ENCODE peak calls at places on chromosomes 5 and 9, in ten cellular contexts. R, P, Y, B, I, G, S, A, F and L are unnamed samples.

GRCh38 chr9:98323051-98323830 is 67.8 kb upstream of the TBC1D2 start:
- DNase-seq in R (no peak), P (no peak), Y (peak), B (no peak), I (no peak), G (no peak), S (no peak), A (no peak), F (no peak), L (no peak)

GRCh38 chr5:36606052-36606436 is 362 bp upstream of the SLC1A3 start:
- DNase-seq in R (no peak), P (no peak), Y (no peak), B (no peak), I (no peak), G (no peak), S (no peak), A (no peak), F (no peak), L (no peak)

GRCh38 chr5:73861313-73861978 is 235.4 kb downstream of the ARHGEF28 start:
- DNase-seq in R (no peak), P (peak), Y (no peak), B (no peak), I (no peak), G (no peak), S (no peak), A (no peak), F (peak), L (no peak)

GRCh38 chr5:100780376-100780870 is 122.7 kb downstream of the ST8SIA4 start:
- DNase-seq in R (no peak), P (peak), Y (no peak), B (no peak), I (no peak), G (no peak), S (no peak), A (no peak), F (no peak), L (no peak)

GRCh38 chr9:91924090-91924489 is 25.9 kb downstream of the ROR2 start:
- DNase-seq in R (no peak), P (no peak), Y (peak), B (no peak), I (no peak), G (no peak), S (no peak), A (no peak), F (no peak), L (no peak)

GRCh38 chr5:41218929-41219328 is 5.6 kb upstream of the C6 start:
- DNase-seq in R (no peak), P (no peak), Y (no peak), B (no peak), I (no peak), G (no peak), S (no peak), A (no peak), F (no peak), L (no peak)

GRCh38 chr9:4615251-4615650 is 46.8 kb upstream of the PLPP6 start:
- DNase-seq in R (no peak), P (no peak), Y (no peak), B (no peak), I (no peak), G (no peak), S (no peak), A (no peak), F (no peak), L (no peak)

GRCh38 chr5:177209610-177210009 is 76.0 kb downstream of the NSD1 start:
- DNase-seq in R (no peak), P (no peak), Y (no peak), B (no peak), I (no peak), G (no peak), S (no peak), A (no peak), F (no peak), L (no peak)

GRCh38 chr9:2101524-2101923 is 86.4 kb downstream of the SMARCA2 start:
- DNase-seq in R (no peak), P (no peak), Y (no peak), B (no peak), I (no peak), G (no peak), S (no peak), A (no peak), F (no peak), L (no peak)

GRCh38 chr9:13388157-13388556 is 108.7 kb upstream of the MPDZ start:
- DNase-seq in R (no peak), P (no peak), Y (no peak), B (no peak), I (no peak), G (no peak), S (no peak), A (no peak), F (no peak), L (no peak)

GRCh38 chr5:67181648-67182218 is 14.9 kb downstream of the CD180 start:
- DNase-seq in R (no peak), P (peak), Y (no peak), B (no peak), I (peak), G (no peak), S (no peak), A (no peak), F (no peak), L (no peak)

GRCh38 chr9:72871685-72872084 is 81.2 kb downstream of the ALDH1A1 start:
- DNase-seq in R (no peak), P (peak), Y (no peak), B (no peak), I (peak), G (no peak), S (no peak), A (no peak), F (peak), L (no peak)

GRCh38 chr5:143898914-143899591 is 87.1 kb downstream of the HMHB1 start:
- DNase-seq in R (no peak), P (no peak), Y (no peak), B (no peak), I (no peak), G (no peak), S (no peak), A (no peak), F (no peak), L (no peak)

GRCh38 chr5:170651902-170652301 is 131.6 kb upstream of the GABRP start:
- DNase-seq in R (no peak), P (no peak), Y (no peak), B (no peak), I (no peak), G (no peak), S (no peak), A (no peak), F (no peak), L (no peak)

GRCh38 chr5:43804723-43805122 is 201.7 kb downstream of the NNT start:
- DNase-seq in R (no peak), P (no peak), Y (no peak), B (no peak), I (no peak), G (no peak), S (no peak), A (no peak), F (no peak), L (no peak)

GRCh38 chr5:176629317-176629852 is 949 bp downstream of the SNCB start:
- DNase-seq in R (no peak), P (no peak), Y (no peak), B (no peak), I (no peak), G (no peak), S (no peak), A (no peak), F (no peak), L (no peak)

GRCh38 chr9:14616188-14616982 is 76.8 kb downstream of the ZDHHC21 start:
- DNase-seq in R (no peak), P (peak), Y (no peak), B (no peak), I (peak), G (no peak), S (no peak), A (no peak), F (peak), L (no peak)

GRCh38 chr9:105716146-105716545 is 21.8 kb downstream of the TMEM38B start:
- DNase-seq in R (no peak), P (no peak), Y (no peak), B (no peak), I (no peak), G (no peak), S (no peak), A (no peak), F (no peak), L (no peak)

DNA sequence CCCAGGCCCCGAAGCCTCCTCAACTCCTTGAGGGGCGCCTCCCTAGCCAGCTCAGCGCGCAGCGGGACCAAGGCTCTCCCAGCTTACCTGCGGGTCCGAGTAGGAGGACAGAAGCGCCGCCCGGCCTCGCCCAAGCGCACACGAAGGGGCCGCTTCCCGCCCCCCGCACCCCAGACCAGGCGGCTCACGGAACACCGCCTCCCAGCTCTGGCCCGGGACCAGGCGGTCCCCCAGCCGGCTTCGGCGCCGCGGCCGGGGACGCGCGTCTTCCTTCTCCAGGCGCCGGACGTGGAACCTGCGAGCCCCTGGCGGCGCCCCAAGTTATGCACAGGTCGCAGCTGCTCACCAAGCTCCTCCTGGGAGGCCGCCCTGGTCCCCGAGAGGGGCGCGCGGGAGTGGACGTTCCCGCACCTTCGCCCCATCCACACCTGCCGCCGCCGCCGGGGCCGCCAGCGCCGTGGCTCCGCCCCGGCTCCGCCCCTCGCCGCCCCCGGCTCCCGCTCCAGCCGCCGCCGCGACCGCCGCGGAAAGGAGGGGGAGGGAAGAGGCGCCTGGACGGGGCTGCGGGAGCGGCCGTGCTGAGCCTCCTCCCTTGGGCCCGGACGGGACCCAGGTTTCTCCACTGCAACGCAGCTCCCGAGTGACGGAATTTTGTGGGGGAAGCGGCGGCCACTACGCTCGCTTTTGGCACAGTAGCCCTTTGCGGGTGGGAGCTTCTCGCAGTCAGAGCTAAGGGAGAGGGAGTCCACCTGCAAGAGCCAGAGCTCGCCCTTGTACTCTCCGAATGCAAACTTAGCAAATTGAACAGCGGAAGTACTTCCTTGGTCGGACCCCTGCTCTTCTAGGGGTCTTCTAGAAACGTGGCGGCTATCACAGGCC is 77.5 kb upstream of the IFNE start:
- DNase-seq in R (peak), P (no peak), Y (no peak), B (peak), I (no peak), G (peak), S (no peak), A (peak), F (no peak), L (peak)
- H3K4me3 ChIP-seq in R (peak), P (no peak), Y (peak), B (peak), I (no peak), G (peak), S (peak), A (peak), F (no peak), L (peak)

DNA sequence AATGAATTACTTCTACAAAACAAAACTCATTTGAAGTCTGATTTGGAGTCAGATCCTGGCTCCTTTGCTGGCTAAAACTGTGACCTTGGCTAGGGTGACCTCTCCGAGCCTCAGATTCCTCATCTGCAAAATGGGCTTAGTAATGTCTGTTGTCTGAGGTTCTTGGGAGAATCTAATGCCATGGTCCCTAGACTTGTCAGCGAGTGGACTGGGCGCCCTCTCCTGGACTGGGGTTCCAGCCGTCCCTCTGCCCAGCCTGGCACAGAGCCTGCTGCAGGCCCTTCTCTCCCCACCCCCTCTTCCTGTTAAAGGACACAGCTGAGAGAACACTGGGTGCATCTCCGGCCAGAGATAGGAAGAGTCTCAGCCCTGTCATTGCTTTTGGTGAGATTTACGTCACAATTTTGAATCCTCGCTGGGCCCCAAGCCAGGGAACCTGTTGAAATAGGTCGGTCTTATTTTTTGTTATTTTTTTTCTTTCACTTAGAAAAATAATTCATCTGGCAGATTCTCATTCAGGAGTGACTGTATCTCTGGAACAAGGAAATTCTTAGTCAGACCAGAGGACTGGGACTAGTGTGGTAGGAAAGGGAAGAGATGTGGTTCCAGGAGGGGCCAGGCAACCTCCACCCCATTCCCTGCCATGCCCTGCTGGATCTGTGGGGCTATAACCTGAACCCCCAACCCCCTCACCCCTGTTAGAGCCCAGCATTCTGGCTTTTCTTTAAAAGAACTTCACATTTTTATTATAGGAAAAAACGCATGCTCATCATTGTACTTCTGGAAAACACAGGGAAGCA is 48.2 kb upstream of the RPL26L1 start:
- DNase-seq in R (no peak), P (peak), Y (no peak), B (peak), I (peak), G (peak), S (no peak), A (peak), F (peak), L (peak)
- TF ChIP-seq CTCF in R (no peak), P (no peak), Y (no peak), B (no peak), I (peak), G (no peak), S (no peak), A (no peak), F (peak), L (no peak)

GRCh38 chr5:82274343-82275266 is 3.5 kb downstream of the RPS23 start:
- DNase-seq in R (peak), P (peak), Y (no peak), B (no peak), I (peak), G (no peak), S (no peak), A (no peak), F (no peak), L (no peak)
- TF ChIP-seq POLR2A in R (no peak), P (peak), Y (no peak), B (no peak), I (peak), G (no peak), S (no peak), A (no peak), F (peak), L (no peak)

GRCh38 chr5:116626272-116626723 is 51.7 kb upstream of the SEMA6A start:
- DNase-seq in R (peak), P (peak), Y (no peak), B (peak), I (peak), G (peak), S (no peak), A (peak), F (no peak), L (peak)
- H3K4me3 ChIP-seq in R (no peak), P (no peak), Y (no peak), B (no peak), I (no peak), G (no peak), S (no peak), A (no peak), F (no peak), L (no peak)

DNA sequence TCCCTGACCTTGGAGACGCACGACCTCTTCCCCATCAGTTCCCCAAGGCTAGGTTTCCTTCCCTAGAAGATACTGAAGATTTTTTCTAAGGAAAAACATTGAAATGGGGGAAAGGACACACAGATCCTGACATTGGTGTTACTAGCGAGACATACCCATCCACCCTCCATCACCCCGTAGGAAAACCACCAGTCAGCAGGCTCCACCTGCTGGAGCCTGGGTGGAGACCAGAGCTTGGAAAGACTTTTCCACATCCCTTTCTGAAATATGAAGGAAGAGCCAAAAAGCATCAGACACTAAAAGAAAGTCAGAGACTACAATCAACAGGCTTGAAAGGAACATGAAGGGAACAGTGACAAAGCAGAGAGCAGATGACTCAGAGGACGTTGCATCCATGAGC is 638.0 kb downstream of the IRX1 start:
- DNase-seq in R (no peak), P (no peak), Y (no peak), B (no peak), I (no peak), G (no peak), S (no peak), A (no peak), F (no peak), L (no peak)
- TF ChIP-seq CTCF in R (no peak), P (no peak), Y (no peak), B (no peak), I (no peak), G (no peak), S (no peak), A (no peak), F (no peak), L (no peak)